ENCODE peak calls at places on chromosome 13, in nine cellular contexts. O is right lobe of liver, A is heart left ventricle, U is HCT116, R is gastrocnemius medialis, S is HepG2, I is IMR-90, P is K562, B is upper lobe of left lung. C is an unnamed sample. For H3K36me3, the result is how much of the 10 kb centered on the place peaks cover.

GRCh38 chr13:44142540-44142867 is 231.1 kb upstream of the SERP2 start:
- ATAC-seq in R (peak), P (no peak), O (peak), U (peak), B (no peak), I (no peak), A (no peak), S (peak), C (peak)

GRCh38 chr13:66492479-66492878 is 737.7 kb downstream of the PCDH9 start:
- ATAC-seq in S (peak), U (peak), R (no peak), I (no peak), O (no peak), A (no peak), P (peak), B (no peak), C (no peak)

GRCh38 chr13:29524176-29524575 is 71.3 kb downstream of the SLC7A1 start:
- ATAC-seq in R (no peak), I (no peak), U (no peak), O (no peak), A (peak), P (no peak), B (peak), S (no peak), C (no peak)

GRCh38 chr13:64057372-64058020 is 2641.8 kb upstream of the PCDH20 start:
- ATAC-seq in B (no peak), O (no peak), I (no peak), S (peak), P (no peak), A (no peak), U (no peak), R (no peak), C (no peak)

GRCh38 chr13:26599403-26599802 is 41.9 kb downstream of the WASF3 start:
- ATAC-seq in O (no peak), P (no peak), U (no peak), S (no peak), B (no peak), R (no peak), A (no peak), I (no peak), C (no peak)

GRCh38 chr13:50400930-50401553 is 385.8 kb downstream of the KCNRG start:
- ATAC-seq in S (no peak), R (no peak), O (no peak), B (no peak), I (peak), P (no peak), U (no peak), A (peak), C (no peak)

GRCh38 chr13:49711218-49711863 is 20.1 kb upstream of the EBPL start:
- ATAC-seq in A (no peak), S (peak), I (peak), O (peak), P (no peak), R (no peak), U (no peak), B (no peak), C (no peak)

GRCh38 chr13:60869225-60869624 is 472.2 kb downstream of the TDRD3 start:
- ATAC-seq in O (no peak), B (no peak), I (no peak), A (peak), P (no peak), R (no peak), S (no peak), U (no peak), C (no peak)

GRCh38 chr13:38804536-38804935 is 117.7 kb downstream of the FREM2 start:
- ATAC-seq in P (no peak), B (no peak), I (no peak), R (no peak), S (no peak), A (no peak), O (no peak), U (no peak), C (no peak)

GRCh38 chr13:99916366-99917103 is 55.0 kb downstream of the ZIC5 start:
- ATAC-seq in U (peak), O (peak), S (peak), A (peak), R (no peak), I (peak), P (peak), B (peak), C (peak)

GRCh38 chr13:98650376-98651107 is 73.6 kb upstream of the STK24 start:
- ATAC-seq in S (peak), U (no peak), O (peak), A (no peak), B (peak), I (no peak), R (no peak), P (no peak), C (no peak)

GRCh38 chr13:28527629-28528028 is 32.7 kb upstream of the FLT1 start:
- ATAC-seq in B (no peak), U (no peak), P (no peak), A (no peak), S (no peak), R (no peak), O (no peak), I (no peak), C (no peak)

GRCh38 chr13:101903890-101904289 is 451.4 kb downstream of the ITGBL1 start:
- ATAC-seq in I (no peak), R (no peak), B (no peak), P (no peak), S (no peak), O (no peak), U (no peak), A (no peak), C (no peak)

GRCh38 chr13:43316997-43317396 is 293.6 kb downstream of the DNAJC15 start:
- ATAC-seq in O (peak), I (peak), U (no peak), S (no peak), B (peak), A (peak), P (no peak), R (peak), C (peak)

GRCh38 chr13:92054389-92054788 is 656.0 kb downstream of the GPC5 start:
- ATAC-seq in A (no peak), S (peak), I (no peak), B (no peak), U (no peak), R (no peak), P (no peak), O (peak), C (no peak)

GRCh38 chr13:99028890-99029289 is 51.0 kb upstream of the DOCK9 start:
- ATAC-seq in S (peak), I (no peak), U (peak), A (no peak), B (no peak), R (no peak), P (peak), O (peak), C (no peak)

GRCh38 chr13:97935071-97935470 is 18.4 kb upstream of the IPO5 start:
- ATAC-seq in R (no peak), A (no peak), B (no peak), P (no peak), U (no peak), S (no peak), I (no peak), O (no peak), C (no peak)

GRCh38 chr13:108787709-108788394 is 158.4 kb downstream of the MYO16 start:
- ATAC-seq in U (no peak), S (no peak), O (no peak), P (no peak), B (no peak), A (no peak), R (no peak), I (no peak), C (no peak)

GRCh38 chr13:21071015-21071414 is 9.6 kb upstream of the LATS2 start:
- ATAC-seq in P (no peak), O (peak), U (no peak), A (no peak), I (peak), B (no peak), R (no peak), S (no peak), C (no peak)

GRCh38 chr13:74136089-74136658 is 2.0 kb upstream of the KLF12 start:
- ATAC-seq in O (no peak), P (no peak), B (no peak), U (no peak), A (no peak), S (peak), I (peak), R (no peak), C (no peak)

GRCh38 chr13:90032841-90033493 is 1314.5 kb upstream of the MIR17HG start:
- ATAC-seq in B (peak), R (no peak), I (no peak), U (no peak), S (peak), P (peak), O (no peak), A (no peak), C (peak)

GRCh38 chr13:103695320-103695719 is 629.1 kb upstream of the SLC10A2 start:
- ATAC-seq in S (no peak), B (no peak), I (no peak), R (no peak), U (no peak), O (no peak), P (no peak), A (no peak), C (no peak)

GRCh38 chr13:107202371-107203023 is 634.6 kb upstream of the ARGLU1 start:
- ATAC-seq in R (peak), I (no peak), O (peak), U (no peak), A (peak), S (peak), P (no peak), B (no peak), C (peak)

GRCh38 chr13:48580185-48580803 is 47.4 kb upstream of the RCBTB2 start:
- ATAC-seq in R (peak), P (peak), B (no peak), I (peak), O (peak), A (peak), U (peak), S (no peak), C (no peak)
- H3K36me3 ChIP-seq in R (under half), P (under half), B (under half), I (under half), O (under half), A (under half), U (under half), S (under half), C (under half)

DNA sequence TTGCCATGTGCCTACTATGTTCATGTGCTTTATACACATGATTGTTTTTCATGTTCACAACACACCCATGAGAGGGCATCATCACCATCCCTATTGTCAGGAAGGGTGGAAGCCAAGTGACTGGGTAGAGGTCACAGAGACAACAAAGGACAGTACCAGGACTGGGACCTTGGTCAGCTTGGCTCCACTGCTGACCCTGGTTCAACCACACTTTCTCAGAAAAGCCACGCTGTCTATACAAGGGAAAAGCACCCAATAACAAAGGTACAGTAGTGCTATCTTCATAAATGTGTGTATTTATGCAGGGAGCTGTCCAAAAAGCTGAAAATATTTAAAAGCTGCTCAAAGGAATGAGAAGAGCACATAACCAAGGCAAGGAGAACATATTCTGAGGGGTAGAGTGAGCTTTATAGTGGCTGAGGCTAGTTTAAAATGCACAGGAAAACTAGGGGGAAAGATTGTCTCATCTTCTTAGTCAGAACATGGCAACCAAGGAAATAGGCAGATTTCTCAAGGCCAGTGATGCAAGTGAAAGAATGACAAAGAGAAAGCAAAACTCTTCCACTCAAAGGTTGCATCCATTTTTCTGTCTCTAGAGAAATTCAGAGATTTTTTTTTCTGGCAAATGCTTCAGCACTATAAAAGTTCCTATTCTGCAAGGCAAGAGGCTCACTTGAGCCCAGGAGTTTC is 415.0 kb downstream of the FOXO1 start:
- ATAC-seq in S (peak), O (peak), R (peak), U (no peak), I (no peak), A (peak), B (no peak), P (no peak), C (peak)
- TF ChIP-seq CTCF in S (peak), O (no peak), R (no peak), U (no peak), I (no peak), A (no peak), B (no peak), P (no peak), C (no peak)

GRCh38 chr13:94550030-94550738 is 45.8 kb downstream of the TGDS start:
- ATAC-seq in U (no peak), B (peak), R (peak), O (peak), P (peak), S (peak), I (peak), A (peak), C (peak)
- TF ChIP-seq POLR2A in U (no peak), B (no peak), R (no peak), O (no peak), P (no peak), S (no peak), I (no peak), A (no peak), C (no peak)

DNA sequence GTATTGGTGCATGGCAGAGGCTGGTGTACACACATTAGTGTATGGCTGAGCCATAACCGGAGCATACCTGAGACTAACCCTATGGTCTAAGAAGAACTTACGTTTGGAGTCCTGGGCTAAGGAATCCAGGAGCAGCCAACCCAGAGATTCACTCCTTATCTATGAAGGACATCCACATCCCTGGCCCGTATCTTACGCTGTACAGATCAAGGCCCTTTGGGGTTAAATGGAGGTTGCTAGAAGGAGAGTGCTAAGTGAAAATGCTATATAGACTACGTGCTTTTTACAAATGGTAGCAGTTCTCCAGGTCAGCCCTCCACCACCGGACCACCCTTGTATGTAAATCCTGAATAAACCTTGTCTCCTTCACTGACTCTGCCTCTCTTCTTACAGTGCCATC is 1.9 kb upstream of the SUGT1 start:
- ATAC-seq in I (no peak), P (peak), O (no peak), B (no peak), R (no peak), S (no peak), U (no peak), A (no peak), C (no peak)
- H3K36me3 ChIP-seq in I (under half), P (under half), O (under half), B (under half), R (under half), S (under half), U (under half), A (under half), C (under half)

GRCh38 chr13:51786425-51787010 is 17.4 kb downstream of the DHRS12 start:
- ATAC-seq in P (no peak), B (no peak), S (no peak), O (no peak), U (no peak), I (no peak), A (no peak), R (peak), C (peak)
- TF ChIP-seq CTCF in P (no peak), B (no peak), S (no peak), O (no peak), U (no peak), I (no peak), A (no peak), R (no peak), C (no peak)